ENCODE peak calls at places on chromosome 2, in four cellular contexts. K, E, N and C are unnamed samples.

GRCh38 chr2:218291934-218292699 is at the start of gene TMBIM1:
- DNase-seq in N (peak; percentile 71), K (peak; percentile 83), E (peak; percentile 40), C (no peak)

GRCh38 chr2:237404413-237404812 is 9.6 kb downstream of the COL6A3 start:
- DNase-seq in E (no peak), K (no peak), N (no peak), C (no peak)

GRCh38 chr2:45259547-45260160 is 250.4 kb upstream of the SIX2 start:
- DNase-seq in E (no peak), N (no peak), K (no peak), C (no peak)

GRCh38 chr2:238593236-238593635 is 166.5 kb downstream of the ASB1 start:
- DNase-seq in K (no peak), E (no peak), N (no peak), C (no peak)

GRCh38 chr2:241739651-241740050 is 5.2 kb downstream of the D2HGDH start:
- DNase-seq in E (peak; percentile 60), N (no peak), K (no peak), C (no peak)

GRCh38 chr2:231371430-231372054 is 24.0 kb upstream of the B3GNT7 start:
- DNase-seq in N (no peak), E (no peak), K (no peak), C (no peak)

GRCh38 chr2:14806567-14807077 is 174.1 kb downstream of the LRATD1 start:
- DNase-seq in K (no peak), E (no peak), N (no peak), C (no peak)

GRCh38 chr2:226849349-226849748 is 13.5 kb downstream of the RHBDD1 start:
- DNase-seq in N (no peak), K (no peak), E (no peak), C (no peak)

GRCh38 chr2:166628478-166629136 is 134.6 kb upstream of the SCN7A start:
- DNase-seq in E (no peak), K (no peak), N (no peak), C (no peak)

GRCh38 chr2:97742381-97742847 is 29.0 kb downstream of the ZAP70 start:
- DNase-seq in K (no peak), N (no peak), E (peak; percentile 62), C (no peak)

GRCh38 chr2:149329470-149330126 is 789 bp upstream of the LYPD6 start:
- DNase-seq in N (peak; percentile 67), E (peak; percentile 84), K (peak; percentile 86), C (peak; percentile 80)

GRCh38 chr2:105399207-105399861 is 483 bp upstream of the FHL2 start:
- DNase-seq in N (no peak), K (no peak), E (no peak), C (peak; percentile 83)

GRCh38 chr2:143254108-143254507 is 124.9 kb downstream of the ARHGAP15 start:
- DNase-seq in K (no peak), E (no peak), N (no peak), C (no peak)

GRCh38 chr2:230335461-230335863 is 8.5 kb downstream of the SP140L start:
- DNase-seq in K (no peak), N (no peak), E (no peak), C (no peak)

GRCh38 chr2:215019085-215019484 is 119.3 kb downstream of the ABCA12 start:
- DNase-seq in E (no peak), N (no peak), K (no peak), C (no peak)

GRCh38 chr2:143121957-143122356 is 7.3 kb upstream of the ARHGAP15 start:
- DNase-seq in E (no peak), K (no peak), N (no peak), C (no peak)